ENCODE peak calls at places on chromosomes 4 and X, in eight cellular contexts. Z is GM23338, V is DND-41, N is hepatocyte, S is IMR-90, F is mammary epithelial cell, X is K562, J is mesenchymal stem cell. K is an unnamed sample.

GRCh38 chr4:69760455-69760854 is at the start of gene SULT1B1:
- DNase-seq in Z (no peak), N (peak), F (peak), X (no peak), S (peak), J (peak), V (peak), K (peak)

GRCh38 chr4:139743027-139743426 is 77.4 kb downstream of the MGST2 start:
- DNase-seq in X (no peak), Z (no peak), J (no peak), N (no peak), V (no peak), F (no peak), S (no peak), K (no peak)

GRCh38 chrX:71366674-71367256 is 608 bp downstream of the TAF1 start:
- DNase-seq in Z (peak), N (peak), V (peak), F (peak), J (peak), X (peak), S (peak), K (peak)

GRCh38 chrX:114976321-114976720 is 41.1 kb downstream of the IL13RA2 start:
- DNase-seq in V (no peak), Z (no peak), X (no peak), F (peak), S (peak), J (peak), N (no peak), K (peak)

GRCh38 chrX:38233891-38234807 is 13.5 kb upstream of the SRPX start:
- DNase-seq in F (peak), N (no peak), S (peak), X (no peak), V (no peak), J (peak), Z (peak), K (peak)

GRCh38 chr4:7156273-7157139 is 35.8 kb upstream of the SORCS2 start:
- DNase-seq in Z (peak), V (no peak), N (peak), X (peak), F (no peak), J (peak), S (peak), K (peak)

GRCh38 chr4:36152712-36153111 is 91.6 kb downstream of the ARAP2 start:
- DNase-seq in Z (no peak), J (no peak), X (no peak), V (no peak), N (no peak), F (no peak), S (no peak), K (no peak)

GRCh38 chrX:68936186-68936585 is 107.4 kb downstream of the EFNB1 start:
- DNase-seq in F (no peak), V (no peak), S (no peak), N (no peak), Z (no peak), J (peak), X (no peak), K (no peak)

GRCh38 chr4:2560167-2560566 is 23.7 kb downstream of the FAM193A start:
- DNase-seq in Z (no peak), S (no peak), V (no peak), F (no peak), N (no peak), X (no peak), J (no peak), K (no peak)

GRCh38 chr4:175970734-175971133 is 94.9 kb upstream of the WDR17 start:
- DNase-seq in Z (peak), X (no peak), N (no peak), F (no peak), S (no peak), J (no peak), V (no peak), K (no peak)

GRCh38 chr4:6324999-6325790 is 55.5 kb downstream of the WFS1 start:
- DNase-seq in J (no peak), V (no peak), S (no peak), F (peak), N (peak), X (no peak), Z (peak), K (peak)

GRCh38 chr4:126267689-126268088 is 952.9 kb downstream of the FAT4 start:
- DNase-seq in V (no peak), Z (no peak), S (peak), F (peak), X (no peak), J (peak), N (no peak), K (peak)

GRCh38 chr4:152515678-152516077 is 20.2 kb downstream of the FBXW7 start:
- DNase-seq in V (no peak), F (peak), X (peak), N (no peak), S (peak), J (peak), Z (no peak), K (peak)

GRCh38 chr4:112127736-112128322 is 17.4 kb upstream of the FAM241A start:
- DNase-seq in S (peak), V (no peak), Z (peak), X (no peak), J (no peak), F (peak), N (no peak), K (peak)

GRCh38 chr4:159191989-159192388 is 89.1 kb downstream of the RAPGEF2 start:
- DNase-seq in Z (peak), F (peak), S (peak), N (peak), V (no peak), X (peak), J (peak), K (peak)

GRCh38 chrX:134388161-134389109 is 71.5 kb upstream of the HPRT1 start:
- DNase-seq in V (no peak), Z (no peak), J (no peak), F (no peak), S (no peak), X (no peak), N (no peak), K (no peak)

GRCh38 chr4:185810746-185811508 is 1.1 kb downstream of the SORBS2 start:
- DNase-seq in J (no peak), N (no peak), X (no peak), F (peak), S (no peak), V (no peak), Z (peak), K (no peak)

GRCh38 chr4:41287005-41287404 is 30.3 kb downstream of the UCHL1 start:
- DNase-seq in N (no peak), V (no peak), X (no peak), J (peak), F (no peak), S (peak), Z (no peak), K (no peak)

GRCh38 chr4:73661646-73662119 is 41.4 kb upstream of the RASSF6 start:
- DNase-seq in F (peak), V (no peak), J (peak), S (peak), N (no peak), X (peak), Z (no peak), K (peak)

GRCh38 chrX:19840899-19841648 is 46.3 kb downstream of the SH3KBP1 start:
- DNase-seq in S (no peak), N (no peak), Z (peak), X (peak), J (no peak), V (peak), F (no peak), K (no peak)

GRCh38 chrX:134932528-134933217 is 58.1 kb upstream of the SMIM10 start:
- DNase-seq in X (no peak), J (peak), N (no peak), Z (no peak), F (peak), S (peak), V (no peak), K (peak)

GRCh38 chr4:180100433-180101344 is 2142.5 kb upstream of the TENM3 start:
- DNase-seq in S (no peak), N (no peak), J (no peak), Z (no peak), F (no peak), V (no peak), X (no peak), K (no peak)

GRCh38 chr4:53592686-53593641 is 1.7 kb upstream of the LNX1 start:
- DNase-seq in X (peak), N (peak), J (peak), V (no peak), Z (peak), S (no peak), F (peak), K (no peak)

GRCh38 chr4:114945616-114946015 is 167.8 kb downstream of the NDST4 start:
- DNase-seq in S (no peak), V (no peak), N (no peak), Z (no peak), F (no peak), X (no peak), J (no peak), K (no peak)

GRCh38 chr4:7425591-7426468 is 8.9 kb downstream of the PSAPL1 start:
- DNase-seq in F (no peak), N (no peak), S (no peak), X (no peak), J (no peak), Z (no peak), V (no peak), K (no peak)

DNA sequence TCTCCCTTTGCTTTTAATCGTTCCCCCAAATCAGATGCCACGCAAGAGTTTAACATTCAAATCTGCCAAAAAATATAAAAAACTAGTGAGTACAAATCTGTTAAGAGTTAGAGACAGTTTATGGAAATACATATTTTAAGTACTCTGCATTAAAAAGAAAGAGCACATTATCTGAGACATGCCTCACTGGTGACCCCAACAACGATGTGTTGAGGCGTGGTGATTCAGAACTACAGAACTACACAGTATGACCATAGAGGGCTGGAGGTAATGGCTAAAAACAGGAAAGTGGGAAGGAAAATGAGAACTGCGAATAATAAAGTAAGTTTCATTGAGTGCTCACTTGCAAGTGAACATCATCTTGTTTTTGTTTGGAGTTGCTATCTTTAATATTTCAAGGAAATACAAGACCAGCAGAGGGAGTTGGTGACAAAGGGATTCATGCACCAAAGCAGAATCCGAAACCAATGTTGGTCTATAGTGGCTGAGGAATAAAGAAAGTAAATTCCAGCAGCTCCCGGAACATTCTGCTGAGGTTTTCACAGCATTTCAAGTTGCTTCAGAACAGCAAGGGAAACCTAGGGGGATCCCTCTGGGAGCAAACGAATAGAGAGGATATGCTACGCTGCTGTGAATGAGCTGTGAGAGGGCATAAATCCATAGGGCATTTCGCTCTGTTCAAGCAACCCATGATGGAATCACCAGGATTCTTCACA is 92.2 kb downstream of the DCHS2 start:
- DNase-seq in V (no peak), Z (peak), S (peak), N (peak), F (peak), J (peak), X (no peak), K (peak)
- H2AFZ ChIP-seq in V (no peak), Z (no peak), S (no peak), N (no peak), F (peak), J (no peak), X (peak), K (peak)

DNA sequence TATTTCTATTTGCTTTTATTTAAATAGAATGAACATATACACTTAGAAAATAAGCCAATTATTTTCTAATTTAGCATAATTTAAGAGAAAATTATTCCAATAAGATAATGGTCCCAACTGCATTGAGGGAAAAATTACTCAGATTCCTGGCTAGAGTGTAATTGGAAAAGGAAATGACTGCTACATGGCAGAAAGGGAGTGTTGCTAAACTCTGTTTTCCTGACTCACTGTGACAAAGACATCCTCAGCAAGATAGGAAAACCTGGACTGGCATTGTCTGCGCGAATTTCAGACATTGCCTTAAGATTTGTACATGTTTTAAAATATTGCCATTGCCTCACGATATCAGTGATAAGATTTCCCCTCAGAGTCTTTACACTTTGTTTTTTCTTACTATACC is 8.2 kb downstream of the TNIP3 start:
- DNase-seq in N (no peak), X (no peak), Z (no peak), J (peak), V (no peak), F (peak), S (peak), K (peak)
- H2AFZ ChIP-seq in N (no peak), X (no peak), Z (no peak), J (no peak), V (no peak), F (peak), S (no peak), K (peak)

GRCh38 chr4:94431388-94431787 is 20.4 kb upstream of the PDLIM5 start:
- DNase-seq in Z (no peak), F (no peak), N (no peak), S (no peak), J (no peak), X (no peak), V (no peak), K (no peak)

GRCh38 chr4:94434505-94434904 is 17.2 kb upstream of the PDLIM5 start:
- DNase-seq in N (no peak), F (no peak), J (no peak), X (no peak), V (no peak), S (no peak), Z (no peak), K (no peak)

GRCh38 chr4:94439606-94440005 is 12.1 kb upstream of the PDLIM5 start:
- DNase-seq in J (no peak), N (no peak), F (no peak), X (no peak), Z (no peak), S (no peak), V (no peak), K (no peak)

GRCh38 chr4:94436512-94436911 is 15.2 kb upstream of the PDLIM5 start:
- DNase-seq in Z (no peak), F (no peak), X (no peak), S (no peak), J (no peak), V (no peak), N (no peak), K (no peak)

DNA sequence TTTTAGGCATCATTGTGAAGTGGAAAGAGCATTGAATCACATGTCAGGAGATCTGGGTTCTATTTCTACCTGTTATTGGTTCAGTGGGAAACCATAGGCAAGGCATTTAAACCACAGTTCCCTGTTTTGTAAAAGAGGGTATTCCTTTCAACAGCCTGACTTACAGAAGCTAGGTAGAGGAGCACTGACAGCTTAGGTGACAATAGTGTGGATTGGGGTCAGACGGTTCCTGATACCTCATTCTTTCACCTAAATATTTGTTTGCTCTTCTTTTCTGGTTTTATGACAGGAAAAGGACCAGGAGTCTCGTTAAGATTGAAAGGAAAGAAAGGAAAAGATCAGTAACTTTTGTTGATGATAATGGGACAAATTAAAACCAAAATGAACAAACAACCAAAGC is 15.9 kb upstream of the PDLIM5 start:
- DNase-seq in X (no peak), F (no peak), S (no peak), Z (no peak), V (no peak), J (no peak), N (no peak), K (no peak)
- H2AFZ ChIP-seq in X (peak), F (no peak), S (no peak), Z (no peak), V (no peak), J (no peak), N (no peak), K (no peak)

GRCh38 chr4:52312722-52313121 is 261.6 kb downstream of the SPATA18 start:
- DNase-seq in X (no peak), S (no peak), Z (peak), V (no peak), J (no peak), F (peak), N (no peak), K (no peak)
- H2AFZ ChIP-seq in X (no peak), S (no peak), Z (peak), V (no peak), J (no peak), F (peak), N (no peak), K (no peak)

GRCh38 chrX:18676470-18676869 is 4.6 kb upstream of the RS1 start:
- DNase-seq in N (peak), J (peak), V (no peak), F (no peak), S (peak), Z (peak), X (peak), K (no peak)

GRCh38 chrX:18674788-18675735 is 3.2 kb upstream of the RS1 start:
- DNase-seq in J (peak), V (peak), Z (peak), N (peak), S (peak), X (peak), F (peak), K (peak)

GRCh38 chrX:18672008-18672407 is at the start of gene RS1:
- DNase-seq in X (no peak), S (no peak), V (no peak), J (no peak), Z (no peak), F (no peak), N (no peak), K (no peak)

GRCh38 chrX:18676050-18676449 is 4.1 kb upstream of the RS1 start:
- DNase-seq in N (no peak), V (no peak), F (no peak), S (no peak), X (no peak), Z (no peak), J (no peak), K (no peak)

DNA sequence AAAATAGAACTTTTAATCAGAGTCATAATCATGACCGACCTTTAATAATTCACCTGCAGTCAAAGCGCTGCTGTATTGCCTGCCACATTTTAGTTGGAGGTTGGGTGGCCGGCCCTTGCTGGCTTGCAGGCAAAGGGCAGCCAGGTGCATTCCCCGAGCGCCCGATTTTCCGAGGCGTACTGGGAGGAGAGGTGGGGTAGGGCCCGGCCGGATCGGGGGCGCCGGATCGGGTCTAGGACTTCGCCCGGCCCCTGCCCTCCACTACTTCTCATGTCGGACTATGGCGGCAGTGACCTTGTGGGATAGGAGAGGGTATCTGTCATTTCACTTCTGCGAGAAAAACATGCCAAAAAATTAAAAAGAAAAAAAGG is 2.5 kb upstream of the RS1 start:
- DNase-seq in X (peak), S (no peak), Z (peak), N (peak), J (peak), F (no peak), V (peak), K (no peak)
- H2AFZ ChIP-seq in X (peak), S (peak), Z (peak), N (peak), J (peak), F (peak), V (peak), K (peak)

K was measured in GM23248.